ENCODE peak calls at places on chromosomes 7 and 10, in four cellular contexts. One of them, this sample, is unnamed.

GRCh38 chr10:58830748-58831147 is 318.1 kb downstream of the BICC1 start:
- DNase-seq in body of pancreas: no peak
- DNase-seq in lower lobe of right lung: no peak
- DNase-seq in fibroblast of the aortic adventitia: no peak
- DNase-seq in this sample: no peak

GRCh38 chr7:27897001-27897400 is 157.0 kb downstream of the TAX1BP1 start:
- DNase-seq in body of pancreas: no peak
- DNase-seq in lower lobe of right lung: peak; percentile 56
- DNase-seq in fibroblast of the aortic adventitia: no peak
- DNase-seq in this sample: peak; percentile 81

GRCh38 chr7:69363131-69363530 is 235.1 kb upstream of the AUTS2 start:
- DNase-seq in body of pancreas: no peak
- DNase-seq in lower lobe of right lung: no peak
- DNase-seq in fibroblast of the aortic adventitia: no peak
- DNase-seq in this sample: no peak

GRCh38 chr10:47308775-47309174 is 8.8 kb downstream of the GDF10 start:
- DNase-seq in body of pancreas: peak; percentile 61
- DNase-seq in lower lobe of right lung: no peak
- DNase-seq in fibroblast of the aortic adventitia: no peak
- DNase-seq in this sample: no peak

GRCh38 chr10:112810651-112811215 is 139.3 kb upstream of the TCF7L2 start:
- DNase-seq in body of pancreas: no peak
- DNase-seq in lower lobe of right lung: no peak
- DNase-seq in fibroblast of the aortic adventitia: no peak
- DNase-seq in this sample: peak; percentile 27

GRCh38 chr10:59805043-59805442 is 51.8 kb upstream of the MRLN start:
- DNase-seq in body of pancreas: peak; percentile 30
- DNase-seq in lower lobe of right lung: no peak
- DNase-seq in fibroblast of the aortic adventitia: no peak
- DNase-seq in this sample: peak; percentile 62

GRCh38 chr10:69506834-69507643 is 55.8 kb downstream of the TSPAN15 start:
- DNase-seq in body of pancreas: no peak
- DNase-seq in lower lobe of right lung: no peak
- DNase-seq in fibroblast of the aortic adventitia: no peak
- DNase-seq in this sample: no peak

GRCh38 chr7:88020953-88021650 is 87.1 kb downstream of the ADAM22 start:
- DNase-seq in body of pancreas: no peak
- DNase-seq in lower lobe of right lung: no peak
- DNase-seq in fibroblast of the aortic adventitia: peak; percentile 7
- DNase-seq in this sample: peak; percentile 19

GRCh38 chr10:100100651-100101525 is 19.2 kb upstream of the CPN1 start:
- DNase-seq in body of pancreas: no peak
- DNase-seq in lower lobe of right lung: no peak
- DNase-seq in fibroblast of the aortic adventitia: peak; percentile 35
- DNase-seq in this sample: peak; percentile 57

GRCh38 chr7:30780909-30781308 is 9.7 kb downstream of the MINDY4 start:
- DNase-seq in body of pancreas: no peak
- DNase-seq in lower lobe of right lung: no peak
- DNase-seq in fibroblast of the aortic adventitia: no peak
- DNase-seq in this sample: no peak

GRCh38 chr7:116210345-116211005 is at the start of gene TES:
- DNase-seq in body of pancreas: peak; percentile 85
- DNase-seq in lower lobe of right lung: peak; percentile 87
- DNase-seq in fibroblast of the aortic adventitia: peak; percentile 35
- DNase-seq in this sample: peak; percentile 72

GRCh38 chr7:155533827-155534690 is 12.3 kb downstream of the CNPY1 start:
- DNase-seq in body of pancreas: no peak
- DNase-seq in lower lobe of right lung: no peak
- DNase-seq in fibroblast of the aortic adventitia: no peak
- DNase-seq in this sample: peak; percentile 17

GRCh38 chr7:4434306-4434705 is 247.8 kb upstream of the FOXK1 start:
- DNase-seq in body of pancreas: no peak
- DNase-seq in lower lobe of right lung: no peak
- DNase-seq in fibroblast of the aortic adventitia: no peak
- DNase-seq in this sample: no peak

GRCh38 chr7:15889501-15889900 is 203.0 kb upstream of the MEOX2 start:
- DNase-seq in body of pancreas: no peak
- DNase-seq in lower lobe of right lung: no peak
- DNase-seq in fibroblast of the aortic adventitia: peak; percentile 26
- DNase-seq in this sample: peak; percentile 20

GRCh38 chr7:148303295-148304013 is 287.1 kb upstream of the C7orf33 start:
- DNase-seq in body of pancreas: peak; percentile 46
- DNase-seq in lower lobe of right lung: no peak
- DNase-seq in fibroblast of the aortic adventitia: peak; percentile 49
- DNase-seq in this sample: peak; percentile 84

GRCh38 chr10:83522456-83522855 is 616.9 kb upstream of the GHITM start:
- DNase-seq in body of pancreas: no peak
- DNase-seq in lower lobe of right lung: no peak
- DNase-seq in fibroblast of the aortic adventitia: no peak
- DNase-seq in this sample: no peak

GRCh38 chr7:5636914-5637313 is 144.5 kb downstream of the RNF216 start:
- DNase-seq in body of pancreas: peak; percentile 42
- DNase-seq in lower lobe of right lung: no peak
- DNase-seq in fibroblast of the aortic adventitia: peak; percentile 94
- DNase-seq in this sample: peak; percentile 93

GRCh38 chr10:119872610-119872859 is at the start of gene MCMBP:
- DNase-seq in body of pancreas: no peak
- DNase-seq in lower lobe of right lung: no peak
- DNase-seq in fibroblast of the aortic adventitia: no peak
- DNase-seq in this sample: no peak

GRCh38 chr7:92135100-92135429 is 788 bp upstream of the CYP51A1 start:
- DNase-seq in body of pancreas: peak; percentile 32
- DNase-seq in lower lobe of right lung: no peak
- DNase-seq in fibroblast of the aortic adventitia: peak; percentile 48
- DNase-seq in this sample: peak; percentile 44

GRCh38 chr7:114835861-114836260 is 86.0 kb upstream of the MDFIC start:
- DNase-seq in body of pancreas: no peak
- DNase-seq in lower lobe of right lung: no peak
- DNase-seq in fibroblast of the aortic adventitia: no peak
- DNase-seq in this sample: no peak

GRCh38 chr7:74449809-74450397 is 3.8 kb upstream of the GTF2IRD1 start:
- DNase-seq in body of pancreas: peak; percentile 65
- DNase-seq in lower lobe of right lung: no peak
- DNase-seq in fibroblast of the aortic adventitia: peak; percentile 64
- DNase-seq in this sample: peak; percentile 58

GRCh38 chr7:129108583-129108982 is 35.9 kb upstream of the TSPAN33 start:
- DNase-seq in body of pancreas: no peak
- DNase-seq in lower lobe of right lung: no peak
- DNase-seq in fibroblast of the aortic adventitia: no peak
- DNase-seq in this sample: peak; percentile 28

GRCh38 chr10:12587408-12587807 is 238.1 kb downstream of the CAMK1D start:
- DNase-seq in body of pancreas: no peak
- DNase-seq in lower lobe of right lung: no peak
- DNase-seq in fibroblast of the aortic adventitia: no peak
- DNase-seq in this sample: no peak

GRCh38 chr10:12588091-12588850 is 238.9 kb downstream of the CAMK1D start:
- DNase-seq in body of pancreas: no peak
- DNase-seq in lower lobe of right lung: no peak
- DNase-seq in fibroblast of the aortic adventitia: peak; percentile 16
- DNase-seq in this sample: no peak

GRCh38 chr10:12589271-12589670 is 239.9 kb downstream of the CAMK1D start:
- DNase-seq in body of pancreas: no peak
- DNase-seq in lower lobe of right lung: no peak
- DNase-seq in fibroblast of the aortic adventitia: no peak
- DNase-seq in this sample: no peak

GRCh38 chr10:12590682-12591642 is 241.6 kb downstream of the CAMK1D start:
- DNase-seq in body of pancreas: no peak
- DNase-seq in lower lobe of right lung: no peak
- DNase-seq in fibroblast of the aortic adventitia: no peak
- DNase-seq in this sample: no peak

GRCh38 chr10:12589789-12590188 is 240.4 kb downstream of the CAMK1D start:
- DNase-seq in body of pancreas: no peak
- DNase-seq in lower lobe of right lung: no peak
- DNase-seq in fibroblast of the aortic adventitia: no peak
- DNase-seq in this sample: no peak
- TF ChIP-seq CTCF in body of pancreas: no peak
- TF ChIP-seq CTCF in lower lobe of right lung: no peak
- TF ChIP-seq CTCF in fibroblast of the aortic adventitia: no peak
- TF ChIP-seq CTCF in this sample: no peak

DNA sequence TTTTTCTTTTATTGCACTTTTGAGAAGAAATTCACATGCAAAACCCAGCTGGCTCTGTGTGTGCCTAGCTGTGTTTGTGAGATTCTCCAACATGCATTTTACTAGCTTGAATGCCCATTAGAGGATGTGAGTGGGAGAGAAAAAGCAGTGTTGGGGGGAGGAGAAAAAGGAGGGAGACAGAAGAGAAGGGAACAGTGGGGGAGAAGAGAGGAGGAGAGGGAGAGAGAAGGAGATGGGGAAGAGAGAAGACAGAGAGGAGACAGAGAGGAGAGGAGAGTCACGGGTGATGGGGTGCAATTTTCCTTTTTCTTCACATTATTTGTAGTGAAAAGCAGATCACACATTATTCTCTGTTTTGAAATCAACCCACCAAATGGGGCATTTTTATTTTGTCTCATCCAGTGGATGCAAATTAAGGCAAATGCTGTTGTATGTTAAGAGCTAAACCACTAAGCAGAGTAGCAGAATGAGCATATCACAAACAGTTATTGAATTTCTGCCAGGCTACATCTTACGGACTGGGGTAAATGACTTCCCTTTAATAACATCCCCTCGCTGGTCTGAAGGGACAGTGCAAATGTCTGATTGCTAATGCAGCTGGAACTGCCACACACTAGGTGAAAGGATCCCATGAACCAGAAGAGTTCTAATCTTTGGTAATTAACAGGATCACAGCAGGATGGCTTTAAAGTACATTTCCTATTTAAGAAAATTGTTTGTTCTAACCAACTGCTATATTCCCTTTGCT is 870 bp downstream of the LRRN3 start:
- DNase-seq in body of pancreas: no peak
- DNase-seq in lower lobe of right lung: no peak
- DNase-seq in fibroblast of the aortic adventitia: no peak
- DNase-seq in this sample: no peak
- H3K4me3 ChIP-seq in body of pancreas: no peak overlapping the region
- H3K4me3 ChIP-seq in lower lobe of right lung: peak overlapping the region; percentile 43
- H3K4me3 ChIP-seq in fibroblast of the aortic adventitia: peak overlapping the region; percentile 13
- H3K4me3 ChIP-seq in this sample: peak overlapping the region; percentile 65

GRCh38 chr10:129877773-129878371 is 86.2 kb downstream of the EBF3 start:
- DNase-seq in body of pancreas: no peak
- DNase-seq in lower lobe of right lung: no peak
- DNase-seq in fibroblast of the aortic adventitia: peak; percentile 11
- DNase-seq in this sample: peak; percentile 3
- TF ChIP-seq CTCF in body of pancreas: no peak
- TF ChIP-seq CTCF in lower lobe of right lung: peak; percentile 52
- TF ChIP-seq CTCF in fibroblast of the aortic adventitia: peak; percentile 55
- TF ChIP-seq CTCF in this sample: peak; percentile 55

GRCh38 chr7:3302681-3303320 is 1.7 kb downstream of the SDK1 start:
- DNase-seq in body of pancreas: no peak
- DNase-seq in lower lobe of right lung: no peak
- DNase-seq in fibroblast of the aortic adventitia: no peak
- DNase-seq in this sample: no peak

GRCh38 chr7:3301472-3301778 is 373 bp downstream of the SDK1 start:
- DNase-seq in body of pancreas: no peak
- DNase-seq in lower lobe of right lung: no peak
- DNase-seq in fibroblast of the aortic adventitia: no peak
- DNase-seq in this sample: no peak

GRCh38 chr7:3300651-3301471 is at the start of gene SDK1:
- DNase-seq in body of pancreas: peak; percentile 93
- DNase-seq in lower lobe of right lung: peak; percentile 93
- DNase-seq in fibroblast of the aortic adventitia: peak; percentile 82
- DNase-seq in this sample: peak; percentile 91

GRCh38 chr7:3301831-3302618 is 973 bp downstream of the SDK1 start:
- DNase-seq in body of pancreas: no peak
- DNase-seq in lower lobe of right lung: no peak
- DNase-seq in fibroblast of the aortic adventitia: peak; percentile 23
- DNase-seq in this sample: peak; percentile 38

GRCh38 chr7:3300221-3300650 is 816 bp upstream of the SDK1 start:
- DNase-seq in body of pancreas: peak; percentile 49
- DNase-seq in lower lobe of right lung: no peak
- DNase-seq in fibroblast of the aortic adventitia: no peak
- DNase-seq in this sample: no peak
- H3K4me3 ChIP-seq in body of pancreas: peak overlapping the region; percentile 29
- H3K4me3 ChIP-seq in lower lobe of right lung: peak overlapping the region; percentile 50
- H3K4me3 ChIP-seq in fibroblast of the aortic adventitia: peak overlapping the region; percentile 61
- H3K4me3 ChIP-seq in this sample: peak overlapping the region; percentile 52

This sample was measured in choroid plexus epithelial cell.